ENCODE peak calls at places on chromosomes 11 and 22, in four cellular contexts. U, L, J and N are unnamed samples. For H3K27me3, the result is how much of the 10 kb centered on the place peaks cover.

GRCh38 chr11:64802370-64803162 is 448 bp downstream of the MAP4K2 start:
- DNase-seq in U (no peak), L (no peak), J (no peak), N (peak)

GRCh38 chr22:19488884-19489843 is 9.4 kb downstream of the CDC45 start:
- DNase-seq in U (peak), L (no peak), J (no peak), N (peak)

GRCh38 chr22:27295605-27296004 is 506.0 kb downstream of the MN1 start:
- DNase-seq in U (no peak), L (no peak), J (no peak), N (no peak)

GRCh38 chr11:72787262-72788104 is 6.4 kb downstream of the STARD10 start:
- DNase-seq in U (no peak), L (peak), J (no peak), N (peak)

GRCh38 chr11:11849127-11849746 is 7.5 kb downstream of the USP47 start:
- DNase-seq in U (peak), L (peak), J (peak), N (peak)

GRCh38 chr22:40463727-40464126 is 93.3 kb downstream of the SGSM3 start:
- DNase-seq in U (no peak), L (no peak), J (no peak), N (peak)

GRCh38 chr11:68690671-68691401 is 6.5 kb downstream of the GAL start:
- DNase-seq in U (no peak), L (peak), J (no peak), N (peak)

GRCh38 chr22:26576026-26576680 is 13.8 kb downstream of the TPST2 start:
- DNase-seq in U (no peak), L (no peak), J (no peak), N (no peak)

GRCh38 chr22:24583221-24583971 is 9.5 kb downstream of the LRRC75B start:
- DNase-seq in U (no peak), L (no peak), J (no peak), N (no peak)

GRCh38 chr11:9276571-9276970 is 11.4 kb upstream of the DENND5A start:
- DNase-seq in U (peak), L (peak), J (no peak), N (peak)

GRCh38 chr22:31346733-31347250 is 646 bp upstream of the PATZ1 start:
- DNase-seq in U (peak), L (peak), J (no peak), N (peak)

GRCh38 chr11:110891411-110891810 is 179.2 kb upstream of the ARHGAP20 start:
- DNase-seq in U (no peak), L (no peak), J (no peak), N (no peak)

GRCh38 chr11:60700689-60701508 is 1.5 kb downstream of the MS4A8 start:
- DNase-seq in U (peak), L (peak), J (peak), N (peak)

GRCh38 chr11:64415996-64416728 is 57.2 kb downstream of the RPS6KA4 start:
- DNase-seq in U (no peak), L (no peak), J (no peak), N (no peak)

GRCh38 chr11:46216040-46216764 is 61.3 kb upstream of the CREB3L1 start:
- DNase-seq in U (no peak), L (no peak), J (no peak), N (peak)

GRCh38 chr11:6925007-6925577 is 1.1 kb upstream of the ZNF215 start:
- DNase-seq in U (no peak), L (no peak), J (no peak), N (no peak)

GRCh38 chr22:31253949-31254348 is 38.3 kb downstream of the PIK3IP1 start:
- DNase-seq in U (no peak), L (peak), J (no peak), N (no peak)

GRCh38 chr11:67441082-67441683 is 2.1 kb downstream of the CORO1B start:
- DNase-seq in U (no peak), L (no peak), J (no peak), N (peak)

GRCh38 chr11:89633125-89633695 is 76.9 kb upstream of the TRIM77 start:
- DNase-seq in U (no peak), L (no peak), J (no peak), N (no peak)
- H2AFZ ChIP-seq in U (no peak), L (no peak), J (no peak), N (no peak)

GRCh38 chr11:117872962-117873827 is 3.3 kb downstream of the FXYD6 start:
- DNase-seq in U (no peak), L (no peak), J (no peak), N (no peak)
- H3K27me3 ChIP-seq in U (half or more), L (under half), J (under half), N (under half)

DNA sequence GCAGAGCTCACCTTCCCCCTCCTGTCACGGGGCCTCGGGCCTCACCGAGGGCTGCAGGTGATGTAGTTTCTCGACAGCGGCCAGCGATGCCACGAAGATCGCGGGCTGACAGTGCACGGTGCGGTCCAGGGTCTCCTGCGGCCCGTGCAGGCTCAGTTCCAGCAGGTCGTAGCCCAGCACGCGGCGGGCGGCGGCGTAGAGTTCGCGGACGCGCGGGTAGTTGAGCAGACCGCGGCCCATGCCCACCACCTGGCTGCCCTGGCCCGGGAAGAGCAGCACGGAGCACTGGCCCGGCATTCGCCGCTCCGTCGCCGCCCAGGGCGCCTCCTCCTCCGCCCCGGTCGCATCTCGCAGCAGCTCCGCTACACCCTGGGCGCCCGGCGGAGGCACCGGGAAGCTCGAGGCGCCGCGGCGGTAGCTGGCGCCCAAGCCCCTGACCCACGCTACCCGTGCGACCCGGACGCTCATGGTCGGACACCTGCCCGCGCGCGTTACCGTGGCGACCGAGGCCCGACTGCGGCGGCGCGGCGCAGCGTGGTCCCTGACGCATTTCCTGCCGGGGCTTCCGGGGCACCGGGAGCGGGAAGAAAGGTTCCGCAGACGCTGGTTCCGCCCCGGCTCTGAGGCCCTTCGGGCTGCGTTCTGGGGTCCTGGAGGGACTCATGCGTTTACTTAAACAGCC is at the start of gene MCAT:
- DNase-seq in U (peak), L (peak), J (no peak), N (peak)
- H2AFZ ChIP-seq in U (peak), L (no peak), J (no peak), N (peak)

GRCh38 chr11:120173771-120174170 is 35.9 kb upstream of the TRIM29 start:
- DNase-seq in U (no peak), L (no peak), J (no peak), N (no peak)

GRCh38 chr11:120172054-120172881 is 34.4 kb upstream of the TRIM29 start:
- DNase-seq in U (peak), L (peak), J (peak), N (peak)

GRCh38 chr11:120174866-120175265 is 36.0 kb upstream of the OAF start:
- DNase-seq in U (no peak), L (no peak), J (no peak), N (no peak)

GRCh38 chr11:120170741-120171261 is 32.9 kb upstream of the TRIM29 start:
- DNase-seq in U (no peak), L (no peak), J (no peak), N (no peak)

GRCh38 chr11:120172921-120173705 is 35.2 kb upstream of the TRIM29 start:
- DNase-seq in U (no peak), L (no peak), J (no peak), N (no peak)
- H3K27me3 ChIP-seq in U (under half), L (under half), J (under half), N (under half)

DNA sequence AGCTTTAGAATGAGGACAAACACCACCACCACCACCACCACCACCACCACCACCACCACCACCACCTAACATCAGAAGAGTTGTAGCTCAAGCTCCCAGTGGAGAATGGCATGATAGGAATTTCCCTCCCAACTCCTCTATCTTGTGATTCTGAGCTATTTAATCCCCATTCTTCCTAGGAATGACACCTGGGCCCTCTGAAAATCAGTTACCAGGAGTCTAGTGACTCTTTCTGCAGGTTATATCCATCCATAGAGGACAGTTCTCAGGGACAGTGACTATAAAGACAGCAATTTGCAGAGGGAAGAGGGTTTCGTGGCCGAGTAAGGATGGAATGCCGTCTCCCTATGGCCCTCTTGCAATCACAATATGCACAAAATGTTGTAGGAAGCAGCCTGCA is 27.8 kb downstream of the MYH9 start:
- DNase-seq in U (no peak), L (no peak), J (no peak), N (no peak)
- H2AFZ ChIP-seq in U (no peak), L (no peak), J (no peak), N (no peak)

DNA sequence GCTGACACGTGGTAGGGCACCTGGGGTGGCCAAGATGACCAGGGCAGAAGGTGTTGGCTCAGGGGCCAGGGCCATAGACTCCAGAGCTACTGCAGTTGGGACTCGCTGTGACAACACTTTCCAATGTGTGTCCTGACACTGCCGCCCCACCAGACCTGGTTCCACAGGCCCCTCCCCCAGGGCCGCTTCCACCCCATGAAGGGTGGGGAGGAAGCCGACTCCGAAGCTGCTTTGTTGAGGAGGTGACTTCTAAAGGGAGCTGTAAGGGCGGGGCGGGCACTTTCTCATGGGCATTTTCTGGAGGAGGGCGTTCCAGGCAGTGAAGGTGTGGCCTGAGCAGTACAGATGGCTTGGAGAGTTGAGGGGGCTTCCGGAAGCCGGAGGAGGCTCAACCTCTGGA is 6.3 kb downstream of the FGF3 start:
- DNase-seq in U (no peak), L (no peak), J (no peak), N (no peak)
- H3K27me3 ChIP-seq in U (under half), L (under half), J (under half), N (under half)

DNA sequence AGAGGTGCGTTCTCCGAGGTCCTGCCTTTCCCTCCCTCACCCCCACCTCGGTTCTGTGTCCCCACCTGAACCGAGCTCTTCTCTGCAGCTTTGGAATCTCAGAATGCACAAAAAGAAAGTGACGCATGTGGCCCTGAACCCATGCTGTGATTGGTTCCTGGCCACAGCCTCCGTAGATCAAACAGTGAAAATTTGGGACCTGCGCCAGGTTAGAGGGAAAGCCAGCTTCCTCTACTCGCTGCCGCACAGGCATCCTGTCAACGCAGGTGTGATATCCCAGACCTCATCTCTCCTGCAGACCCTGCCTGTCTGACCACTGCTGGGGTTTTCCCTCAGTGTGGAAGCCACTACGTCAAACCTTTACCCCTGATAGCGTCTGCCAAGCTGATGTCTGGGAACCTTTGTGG is 13.9 kb downstream of the ACP2 start:
- DNase-seq in U (peak), L (no peak), J (no peak), N (no peak)
- H2AFZ ChIP-seq in U (peak), L (no peak), J (no peak), N (no peak)

GRCh38 chr22:49724893-49725489 is 102.7 kb downstream of the BRD1 start:
- DNase-seq in U (peak), L (peak), J (peak), N (peak)
- H3K27me3 ChIP-seq in U (half or more), L (under half), J (half or more), N (under half)

GRCh38 chr11:62705880-62706831 is 1.1 kb downstream of the BSCL2 start:
- DNase-seq in U (peak), L (peak), J (peak), N (peak)

GRCh38 chr11:62705401-62705800 is 1.8 kb downstream of the BSCL2 start:
- DNase-seq in U (peak), L (peak), J (no peak), N (peak)

GRCh38 chr11:62708423-62709261 is 1.2 kb downstream of the GNG3 start:
- DNase-seq in U (no peak), L (peak), J (no peak), N (peak)

GRCh38 chr11:62706841-62707240 is 383 bp downstream of the BSCL2 start:
- DNase-seq in U (no peak), L (no peak), J (no peak), N (peak)

DNA sequence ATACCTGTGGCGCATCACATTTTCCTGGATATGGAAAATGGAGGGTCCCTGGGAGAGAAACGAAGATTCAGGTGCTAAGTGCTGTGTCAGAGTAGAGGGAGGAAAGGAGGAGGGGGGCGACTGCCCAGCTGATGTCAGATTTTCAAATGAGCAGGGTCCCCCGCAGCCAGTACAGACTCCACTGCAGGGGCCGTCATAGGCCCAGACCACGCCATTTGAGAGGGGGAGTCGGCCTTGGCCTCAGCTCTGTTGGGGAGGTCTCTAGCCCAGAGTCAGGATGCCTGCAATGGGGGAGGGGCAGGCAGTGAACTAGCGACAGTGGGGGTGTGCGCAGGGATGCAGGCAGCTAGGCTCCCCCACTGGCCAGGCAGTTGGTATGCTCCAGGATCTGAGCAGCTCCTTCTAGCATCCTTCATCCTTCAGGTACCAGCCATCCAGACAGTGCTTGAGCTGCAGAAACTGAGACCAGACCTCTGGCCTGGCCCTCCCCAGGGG is at the start of the genes BSCL2 and GNG3:
- DNase-seq in U (no peak), L (peak), J (no peak), N (peak)
- H2AFZ ChIP-seq in U (peak), L (no peak), J (no peak), N (no peak)

GRCh38 chr11:61711493-61711892 is 31.3 kb downstream of the DAGLA start:
- DNase-seq in U (no peak), L (no peak), J (no peak), N (no peak)
- H3K27me3 ChIP-seq in U (under half), L (under half), J (under half), N (under half)